ENCODE peak calls at places on chromosomes 13 and 19, in six cellular contexts. B, V, W, O, C and L are unnamed samples.

GRCh38 chr13:51065372-51066090 is 45.5 kb downstream of the C13orf42 start:
- DNase-seq in B (no peak), V (no peak), W (no peak), O (no peak), C (no peak), L (no peak)

GRCh38 chr13:98270819-98271218 is 93.8 kb upstream of the RNF113B start:
- DNase-seq in B (no peak), V (no peak), W (no peak), O (no peak), C (no peak), L (no peak)

GRCh38 chr13:87123987-87124784 is 547.0 kb upstream of the SLITRK5 start:
- DNase-seq in B (no peak), V (peak), W (peak), O (peak), C (no peak), L (peak)

GRCh38 chr19:55642153-55643002 is 1.1 kb upstream of the ZNF581 start:
- DNase-seq in B (peak), V (no peak), W (no peak), O (no peak), C (peak), L (no peak)

GRCh38 chr19:2080336-2080988 is 15.7 kb downstream of the MOB3A start:
- DNase-seq in B (no peak), V (no peak), W (no peak), O (no peak), C (no peak), L (no peak)

GRCh38 chr13:59343993-59344780 is 819.5 kb downstream of the DIAPH3 start:
- DNase-seq in B (no peak), V (no peak), W (no peak), O (no peak), C (no peak), L (no peak)

GRCh38 chr19:12885749-12886706 is 973 bp downstream of the KLF1 start:
- DNase-seq in B (no peak), V (no peak), W (no peak), O (no peak), C (no peak), L (no peak)

GRCh38 chr19:50718255-50719118 is 1.1 kb downstream of the SHANK1 start:
- DNase-seq in B (no peak), V (no peak), W (peak), O (no peak), C (no peak), L (no peak)

GRCh38 chr13:78978381-78978998 is 319.5 kb upstream of the OBI1 start:
- DNase-seq in B (no peak), V (peak), W (peak), O (peak), C (no peak), L (peak)

GRCh38 chr19:4115050-4115817 is 8.7 kb downstream of the MAP2K2 start:
- DNase-seq in B (peak), V (no peak), W (peak), O (no peak), C (no peak), L (no peak)

GRCh38 chr13:33172400-33172799 is 113.2 kb downstream of the STARD13 start:
- DNase-seq in B (no peak), V (no peak), W (no peak), O (no peak), C (no peak), L (peak)

GRCh38 chr19:1514295-1514661 is 1.5 kb upstream of the ADAMTSL5 start:
- DNase-seq in B (no peak), V (no peak), W (no peak), O (no peak), C (no peak), L (no peak)

GRCh38 chr13:113445791-113446487 is 7.3 kb downstream of the ADPRHL1 start:
- DNase-seq in B (no peak), V (no peak), W (peak), O (no peak), C (peak), L (no peak)

GRCh38 chr13:114025432-114026127 is 51.7 kb upstream of the C13orf46 start:
- DNase-seq in B (no peak), V (peak), W (peak), O (peak), C (no peak), L (peak)

GRCh38 chr19:56423985-56424353 is 19.8 kb downstream of the ZNF583 start:
- DNase-seq in B (no peak), V (no peak), W (peak), O (no peak), C (no peak), L (peak)

DNA sequence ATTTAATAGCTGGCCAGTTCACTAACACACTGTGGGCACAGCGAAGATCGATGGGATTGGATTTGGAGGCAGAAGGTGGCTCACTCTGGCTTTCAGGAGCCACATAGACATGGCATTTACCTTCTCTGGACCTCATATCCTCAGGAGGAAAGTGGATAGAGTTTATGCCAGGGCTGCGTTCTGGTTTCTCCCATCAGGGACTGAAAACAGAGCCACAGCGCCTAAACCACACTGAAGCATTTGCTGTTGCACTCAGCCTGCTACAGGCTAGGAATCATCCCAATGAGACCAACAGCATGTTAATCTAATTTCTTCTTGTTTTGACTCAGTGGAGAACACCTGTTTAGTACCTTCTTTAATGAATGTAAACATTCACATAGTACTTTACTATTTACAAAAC is 1.6 kb downstream of the CYSLTR2 start:
- DNase-seq in B (no peak), V (no peak), W (no peak), O (no peak), C (no peak), L (no peak)
- TF ChIP-seq CTCF in B (no peak), V (no peak), W (no peak), O (no peak), C (no peak), L (no peak)

DNA sequence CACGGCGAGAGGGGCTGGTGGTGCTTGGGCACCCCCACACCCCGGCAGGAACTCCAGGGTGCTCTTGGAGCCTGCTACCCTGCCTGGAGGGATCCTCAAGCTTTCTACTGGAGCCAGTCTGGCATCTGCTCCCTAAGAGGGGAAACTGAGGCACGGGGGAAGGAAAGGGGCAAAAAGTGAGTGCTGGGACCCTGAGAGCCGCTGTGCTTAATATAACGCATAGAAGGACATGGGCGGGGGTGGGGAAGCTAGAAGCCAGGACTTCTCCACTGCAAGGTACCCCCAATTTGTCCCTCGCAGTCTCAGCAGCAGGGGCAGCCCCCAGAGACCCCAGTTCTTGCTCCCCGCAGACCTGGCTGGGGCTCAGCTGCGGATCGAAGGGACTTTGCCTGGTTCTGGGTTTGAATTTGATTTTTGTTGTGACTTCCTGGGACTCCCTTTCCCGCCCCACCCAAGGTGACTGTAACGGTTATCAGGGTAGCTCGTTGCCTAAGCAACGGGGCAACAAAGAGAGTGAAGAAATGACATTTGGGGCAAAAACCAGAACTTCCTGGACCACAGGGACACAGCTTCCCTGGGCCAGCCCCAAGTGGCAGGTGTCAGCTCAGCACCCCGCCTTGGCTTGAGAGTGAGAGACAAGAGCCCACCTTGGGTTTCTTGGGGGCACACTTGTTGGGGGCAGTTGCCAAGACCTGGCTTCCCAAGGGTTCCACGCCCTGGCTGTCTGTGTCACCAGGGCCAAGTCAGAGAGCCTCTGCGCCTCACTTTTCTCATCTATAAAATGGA is 638 bp downstream of the ADGRE5 start:
- DNase-seq in B (peak), V (no peak), W (peak), O (no peak), C (no peak), L (peak)
- H3K4me3 ChIP-seq in B (peak), V (peak), W (peak), O (peak), C (peak), L (peak)

GRCh38 chr13:62357887-62358645 is 942.4 kb upstream of the PCDH20 start:
- DNase-seq in B (no peak), V (peak), W (peak), O (no peak), C (no peak), L (peak)
- TF ChIP-seq CTCF in B (no peak), V (peak), W (peak), O (no peak), C (no peak), L (peak)

DNA sequence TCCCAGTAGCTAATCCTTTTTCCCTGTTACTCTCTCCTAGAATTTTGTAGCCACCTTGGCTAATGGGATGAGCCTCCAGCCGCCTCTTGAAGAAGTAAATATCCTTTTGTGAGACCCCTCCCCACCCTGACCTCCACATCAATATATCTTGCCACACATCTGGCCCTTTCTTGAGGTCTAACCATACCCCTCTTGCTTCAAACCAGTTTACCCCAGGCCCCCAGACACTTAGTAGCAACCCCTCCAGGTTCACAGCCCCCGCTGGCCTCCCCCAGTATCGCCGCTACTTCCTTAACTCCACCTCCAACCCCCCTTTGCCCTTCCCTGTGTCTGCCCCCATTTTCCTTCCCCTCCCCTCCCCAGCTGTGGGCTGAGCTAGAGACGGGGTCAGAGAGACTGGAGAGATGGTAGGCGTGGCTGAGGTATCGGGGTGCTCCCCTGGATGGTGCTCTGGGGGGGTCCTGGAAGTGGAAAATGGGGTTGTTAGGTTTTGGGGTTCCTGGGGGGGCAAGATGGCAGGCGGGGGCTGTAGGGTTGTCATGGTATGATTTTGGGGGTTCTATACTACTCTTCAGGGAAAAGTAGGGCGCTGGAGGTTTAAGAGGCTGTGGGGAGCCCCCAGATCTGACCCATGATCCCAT is 2.9 kb downstream of the PRMT1 start:
- DNase-seq in B (no peak), V (no peak), W (no peak), O (no peak), C (no peak), L (no peak)
- H3K4me3 ChIP-seq in B (no peak), V (peak), W (no peak), O (peak), C (no peak), L (no peak)

DNA sequence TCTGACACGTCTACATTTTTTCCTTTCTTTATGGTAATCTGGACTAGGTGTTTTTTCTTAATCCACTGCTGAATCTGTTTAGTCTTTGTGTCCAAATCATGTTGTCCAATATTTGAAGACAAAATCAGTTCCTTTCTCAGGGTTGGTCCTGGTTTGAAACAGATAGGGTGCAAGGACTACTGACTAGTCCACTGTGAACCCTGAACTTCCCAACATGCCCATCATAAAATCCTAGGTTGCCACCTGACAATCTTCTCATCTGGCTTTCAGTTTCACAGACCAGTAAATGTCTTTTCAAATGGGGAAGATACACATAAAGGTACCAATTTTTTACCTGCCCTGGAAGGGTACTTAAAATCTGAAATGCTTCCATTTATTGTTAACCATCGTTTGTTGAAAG is 12.7 kb downstream of the GTF3A start:
- DNase-seq in B (no peak), V (no peak), W (no peak), O (no peak), C (no peak), L (no peak)
- TF ChIP-seq CTCF in B (no peak), V (no peak), W (no peak), O (no peak), C (no peak), L (no peak)